ENCODE peak calls at places on chromosomes 4 and X, in nine cellular contexts. T is RWPE1, Z is HL-60, E is HepG2, O is ovary, I is Peyer's patch, K is adrenal gland, Y is stomach, J is tibial nerve. P is an unnamed sample.

GRCh38 chrX:10900585-10901289 is 210.4 kb upstream of the HCCS start:
- DNase-seq in T (peak; percentile 8), Z (no peak), E (peak; percentile 82), O (no peak), I (no peak), K (no peak), Y (no peak), J (no peak), P (no peak)

GRCh38 chr4:22339491-22339890 is 176.4 kb downstream of the ADGRA3 start:
- DNase-seq in T (no peak), Z (no peak), E (no peak), O (no peak), I (no peak), K (no peak), Y (no peak), J (no peak), P (no peak)

GRCh38 chr4:188008377-188008776 is 12.8 kb downstream of the ZFP42 start:
- DNase-seq in T (peak; percentile 49), Z (no peak), E (no peak), O (no peak), I (no peak), K (no peak), Y (no peak), J (no peak), P (no peak)

GRCh38 chrX:107445146-107445545 is 4.3 kb upstream of the FRMPD3 start:
- DNase-seq in T (no peak), Z (no peak), E (no peak), O (no peak), I (no peak), K (no peak), Y (no peak), J (no peak), P (no peak)

GRCh38 chr4:179595671-179596410 is 2153.6 kb upstream of the AGA start:
- DNase-seq in T (no peak), Z (peak; percentile 12), E (no peak), O (no peak), I (no peak), K (no peak), Y (no peak), J (no peak), P (no peak)

GRCh38 chr4:148367756-148368155 is 74.5 kb downstream of the NR3C2 start:
- DNase-seq in T (no peak), Z (no peak), E (no peak), O (no peak), I (no peak), K (no peak), Y (no peak), J (no peak), P (no peak)

GRCh38 chr4:1593038-1593417 is 91.1 kb downstream of the FAM53A start:
- DNase-seq in T (no peak), Z (no peak), E (no peak), O (peak; percentile 28), I (no peak), K (no peak), Y (no peak), J (no peak), P (no peak)

GRCh38 chr4:1466034-1466960 is 60.1 kb upstream of the NKX1-1 start:
- DNase-seq in T (no peak), Z (no peak), E (no peak), O (peak; percentile 19), I (no peak), K (no peak), Y (no peak), J (no peak), P (no peak)

GRCh38 chr4:139085141-139085540 is 69.6 kb downstream of the NOCT start:
- DNase-seq in T (no peak), Z (no peak), E (peak; percentile 11), O (no peak), I (no peak), K (no peak), Y (no peak), J (no peak), P (no peak)
- H3K27ac ChIP-seq in T (no peak overlapping the region), Z (peak overlapping the region; percentile 92), E (peak overlapping the region; percentile 94), O (no peak overlapping the region), I (peak overlapping the region; percentile 98), K (peak overlapping the region; percentile 89), Y (peak overlapping the region; percentile 95), J (no peak overlapping the region), P (no peak overlapping the region)

GRCh38 chr4:75254745-75255144 is 259.5 kb downstream of the RCHY1 start:
- DNase-seq in T (no peak), Z (no peak), E (no peak), O (no peak), I (no peak), K (no peak), Y (no peak), J (no peak), P (no peak)

GRCh38 chr4:75249739-75250138 is 264.5 kb downstream of the RCHY1 start:
- DNase-seq in T (no peak), Z (no peak), E (no peak), O (no peak), I (no peak), K (no peak), Y (no peak), J (no peak), P (no peak)

GRCh38 chr4:75251547-75251946 is 262.7 kb downstream of the RCHY1 start:
- DNase-seq in T (no peak), Z (no peak), E (no peak), O (no peak), I (peak; percentile 19), K (no peak), Y (no peak), J (no peak), P (no peak)

GRCh38 chr4:75255261-75255660 is 258.9 kb downstream of the RCHY1 start:
- DNase-seq in T (no peak), Z (no peak), E (no peak), O (no peak), I (no peak), K (no peak), Y (no peak), J (no peak), P (no peak)
- H3K27ac ChIP-seq in T (no peak overlapping the region), Z (no peak overlapping the region), E (no peak overlapping the region), O (no peak overlapping the region), I (no peak overlapping the region), K (no peak overlapping the region), Y (no peak overlapping the region), J (no peak overlapping the region), P (no peak overlapping the region)

GRCh38 chr4:10926025-10926424 is 241.5 kb upstream of the CLNK start:
- DNase-seq in T (peak; percentile 1), Z (no peak), E (no peak), O (no peak), I (no peak), K (no peak), Y (no peak), J (no peak), P (no peak)
- H3K27ac ChIP-seq in T (no peak overlapping the region), Z (no peak overlapping the region), E (no peak overlapping the region), O (no peak overlapping the region), I (no peak overlapping the region), K (no peak overlapping the region), Y (no peak overlapping the region), J (no peak overlapping the region), P (no peak overlapping the region)

DNA sequence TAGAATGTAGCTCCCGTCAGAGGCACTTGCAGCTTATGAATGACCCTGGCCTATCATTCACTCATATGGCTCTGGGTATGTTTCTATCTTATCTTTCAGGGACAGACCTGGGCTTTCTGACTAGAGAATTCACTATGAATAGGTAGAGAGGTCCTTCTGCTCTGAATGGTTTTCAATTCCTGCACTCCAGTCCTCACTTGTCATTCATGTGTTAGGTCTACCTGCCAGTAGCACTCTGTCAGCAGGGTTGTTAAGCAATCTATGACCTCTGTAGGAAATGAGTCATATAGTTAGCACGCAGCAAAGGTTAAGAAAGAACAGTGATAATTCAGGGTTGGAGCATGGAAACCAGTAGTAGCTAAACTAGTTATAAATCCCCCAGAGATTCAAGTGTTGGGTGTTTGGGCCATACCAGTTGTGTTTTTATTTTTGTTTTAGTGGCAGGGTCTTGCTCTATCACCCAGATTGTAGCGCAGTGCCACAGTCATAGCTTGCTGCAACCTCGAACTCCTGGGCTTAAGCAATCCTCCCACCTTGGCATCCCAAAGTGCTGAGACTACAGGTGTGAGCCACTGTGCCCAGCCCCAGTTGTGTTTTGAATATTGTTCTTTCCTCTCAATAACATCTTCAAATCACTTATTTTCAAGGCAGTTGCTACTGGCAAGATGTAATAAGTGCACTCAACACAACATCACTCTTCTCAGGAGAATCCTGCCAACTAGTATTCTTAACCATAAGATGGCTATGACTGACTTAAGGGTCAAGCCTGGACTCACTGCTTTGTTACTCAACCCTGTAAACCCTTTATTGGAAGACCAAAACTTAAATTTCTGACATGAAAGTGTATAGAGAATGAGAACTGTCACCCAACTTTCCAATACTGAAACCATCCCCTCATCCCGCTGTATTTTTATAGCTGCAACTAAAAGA is 25.1 kb downstream of the ARL13A start:
- DNase-seq in T (peak; percentile 76), Z (peak; percentile 1), E (peak; percentile 72), O (no peak), I (no peak), K (no peak), Y (no peak), J (no peak), P (no peak)
- H3K27ac ChIP-seq in T (peak overlapping the region; percentile 70), Z (no peak overlapping the region), E (no peak overlapping the region), O (no peak overlapping the region), I (no peak overlapping the region), K (no peak overlapping the region), Y (no peak overlapping the region), J (no peak overlapping the region), P (no peak overlapping the region)

GRCh38 chr4:169665039-169665732 is 44.8 kb downstream of the CLCN3 start:
- DNase-seq in T (no peak), Z (no peak), E (no peak), O (no peak), I (no peak), K (no peak), Y (no peak), J (no peak), P (no peak)
- H3K27ac ChIP-seq in T (no peak overlapping the region), Z (no peak overlapping the region), E (peak overlapping the region; percentile 13), O (no peak overlapping the region), I (no peak overlapping the region), K (no peak overlapping the region), Y (no peak overlapping the region), J (no peak overlapping the region), P (no peak overlapping the region)

GRCh38 chr4:40934671-40935070 is 184.9 kb downstream of the NSUN7 start:
- DNase-seq in T (no peak), Z (no peak), E (no peak), O (no peak), I (no peak), K (no peak), Y (no peak), J (no peak), P (no peak)

GRCh38 chr4:40937140-40937725 is 187.5 kb downstream of the NSUN7 start:
- DNase-seq in T (no peak), Z (no peak), E (no peak), O (no peak), I (no peak), K (no peak), Y (no peak), J (no peak), P (no peak)

GRCh38 chr4:40939826-40940225 is 190.1 kb downstream of the NSUN7 start:
- DNase-seq in T (no peak), Z (no peak), E (no peak), O (no peak), I (no peak), K (no peak), Y (no peak), J (no peak), P (no peak)

GRCh38 chr4:40940764-40941163 is 191.0 kb downstream of the NSUN7 start:
- DNase-seq in T (no peak), Z (no peak), E (no peak), O (no peak), I (no peak), K (no peak), Y (no peak), J (no peak), P (no peak)

GRCh38 chr4:40940317-40940720 is 190.6 kb downstream of the NSUN7 start:
- DNase-seq in T (no peak), Z (no peak), E (no peak), O (peak; percentile 60), I (no peak), K (no peak), Y (no peak), J (peak; percentile 72), P (peak; percentile 83)
- H3K27ac ChIP-seq in T (no peak overlapping the region), Z (no peak overlapping the region), E (no peak overlapping the region), O (no peak overlapping the region), I (no peak overlapping the region), K (no peak overlapping the region), Y (no peak overlapping the region), J (no peak overlapping the region), P (peak overlapping the region; percentile 70)